ENCODE peak calls at places on chromosome 11, in ten cellular contexts. M is testis, D is hepatocyte, B is pancreas, P is MM.1S, Y is lower lobe of right lung, A is mesothelial cell of epicardium, G is breast epithelium, N is left lung, H is AG10803. V is an unnamed sample.

GRCh38 chr11:66706989-66707388 is 22.0 kb downstream of the SPTBN2 start:
- DNase-seq in M (no peak), D (no peak), B (no peak), P (no peak), Y (no peak), A (no peak), G (no peak), N (peak), H (no peak), V (no peak)

GRCh38 chr11:122690801-122691649 is 35.5 kb downstream of the UBASH3B start:
- DNase-seq in M (no peak), D (no peak), B (no peak), P (no peak), Y (no peak), A (no peak), G (no peak), N (no peak), H (peak), V (no peak)

GRCh38 chr11:117685566-117685965 is 111.5 kb downstream of the DSCAML1 start:
- DNase-seq in M (no peak), D (no peak), B (no peak), P (no peak), Y (no peak), A (no peak), G (no peak), N (no peak), H (no peak), V (no peak)

GRCh38 chr11:65719887-65720236 is 736 bp downstream of the RNASEH2C start:
- DNase-seq in M (no peak), D (peak), B (no peak), P (peak), Y (peak), A (no peak), G (no peak), N (no peak), H (peak), V (peak)

GRCh38 chr11:119207300-119207570 is 1.1 kb downstream of the CBL start:
- DNase-seq in M (no peak), D (peak), B (no peak), P (peak), Y (no peak), A (no peak), G (no peak), N (no peak), H (peak), V (no peak)

GRCh38 chr11:17552392-17553248 is 5.6 kb downstream of the OTOG start:
- DNase-seq in M (no peak), D (no peak), B (no peak), P (no peak), Y (no peak), A (no peak), G (no peak), N (no peak), H (peak), V (no peak)

GRCh38 chr11:78062671-78063070 is 990 bp upstream of the THRSP start:
- DNase-seq in M (no peak), D (no peak), B (no peak), P (no peak), Y (no peak), A (no peak), G (no peak), N (no peak), H (no peak), V (no peak)

GRCh38 chr11:100557830-100558611 is 129.1 kb upstream of the ARHGAP42 start:
- DNase-seq in M (no peak), D (no peak), B (no peak), P (no peak), Y (no peak), A (no peak), G (no peak), N (no peak), H (peak), V (peak)

GRCh38 chr11:86447763-86448480 is 73.2 kb downstream of the CCDC81 start:
- DNase-seq in M (no peak), D (no peak), B (no peak), P (no peak), Y (no peak), A (no peak), G (no peak), N (no peak), H (no peak), V (no peak)

GRCh38 chr11:62574363-62575057 is 819 bp upstream of the EEF1G start:
- DNase-seq in M (peak), D (peak), B (peak), P (peak), Y (no peak), A (peak), G (peak), N (peak), H (no peak), V (no peak)

GRCh38 chr11:10728154-10728553 is 22.9 kb upstream of the CTR9 start:
- DNase-seq in M (no peak), D (no peak), B (no peak), P (no peak), Y (no peak), A (no peak), G (no peak), N (no peak), H (no peak), V (no peak)

GRCh38 chr11:120097721-120098385 is 40.1 kb downstream of the TRIM29 start:
- DNase-seq in M (no peak), D (no peak), B (no peak), P (no peak), Y (no peak), A (no peak), G (no peak), N (no peak), H (no peak), V (no peak)

GRCh38 chr11:119739021-119739703 is 10.2 kb upstream of the NECTIN1 start:
- DNase-seq in M (no peak), D (peak), B (no peak), P (no peak), Y (no peak), A (no peak), G (no peak), N (no peak), H (no peak), V (no peak)

GRCh38 chr11:12182650-12183511 is 72.5 kb downstream of the MICAL2 start:
- DNase-seq in M (peak), D (peak), B (no peak), P (no peak), Y (no peak), A (no peak), G (no peak), N (no peak), H (peak), V (peak)

GRCh38 chr11:131815631-131816030 is 445.2 kb downstream of the NTM start:
- DNase-seq in M (no peak), D (peak), B (no peak), P (no peak), Y (no peak), A (no peak), G (no peak), N (no peak), H (no peak), V (no peak)

GRCh38 chr11:120169981-120170698 is 32.2 kb upstream of the TRIM29 start:
- DNase-seq in M (no peak), D (no peak), B (no peak), P (no peak), Y (no peak), A (no peak), G (no peak), N (no peak), H (no peak), V (no peak)

GRCh38 chr11:22458141-22458540 is 120.0 kb downstream of the SLC17A6 start:
- DNase-seq in M (no peak), D (no peak), B (no peak), P (no peak), Y (no peak), A (no peak), G (no peak), N (no peak), H (no peak), V (no peak)

GRCh38 chr11:2777396-2777795 is 77.6 kb upstream of the KCNQ1OT1 start:
- DNase-seq in M (peak), D (peak), B (peak), P (no peak), Y (peak), A (no peak), G (peak), N (peak), H (peak), V (peak)

GRCh38 chr11:112129656-112130055 is 34.2 kb downstream of the IL18 start:
- DNase-seq in M (peak), D (no peak), B (peak), P (no peak), Y (no peak), A (no peak), G (no peak), N (no peak), H (no peak), V (no peak)

GRCh38 chr11:108923413-108923812 is 258.5 kb downstream of the DDX10 start:
- DNase-seq in M (no peak), D (no peak), B (no peak), P (no peak), Y (no peak), A (no peak), G (no peak), N (no peak), H (no peak), V (no peak)

GRCh38 chr11:79374707-79375106 is 66.1 kb downstream of the TENM4 start:
- DNase-seq in M (no peak), D (no peak), B (no peak), P (no peak), Y (no peak), A (no peak), G (no peak), N (no peak), H (no peak), V (no peak)

GRCh38 chr11:33068611-33069340 is 29.4 kb downstream of the TCP11L1 start:
- DNase-seq in M (no peak), D (no peak), B (no peak), P (no peak), Y (no peak), A (no peak), G (no peak), N (no peak), H (no peak), V (no peak)

GRCh38 chr11:33063326-33063775 is 24.0 kb downstream of the TCP11L1 start:
- DNase-seq in M (no peak), D (no peak), B (no peak), P (no peak), Y (no peak), A (no peak), G (no peak), N (no peak), H (peak), V (no peak)

GRCh38 chr11:33067294-33067693 is 27.9 kb downstream of the TCP11L1 start:
- DNase-seq in M (no peak), D (no peak), B (no peak), P (no peak), Y (no peak), A (no peak), G (no peak), N (no peak), H (no peak), V (no peak)

GRCh38 chr11:33064033-33064825 is 24.9 kb downstream of the TCP11L1 start:
- DNase-seq in M (no peak), D (no peak), B (no peak), P (no peak), Y (no peak), A (no peak), G (no peak), N (no peak), H (no peak), V (no peak)

DNA sequence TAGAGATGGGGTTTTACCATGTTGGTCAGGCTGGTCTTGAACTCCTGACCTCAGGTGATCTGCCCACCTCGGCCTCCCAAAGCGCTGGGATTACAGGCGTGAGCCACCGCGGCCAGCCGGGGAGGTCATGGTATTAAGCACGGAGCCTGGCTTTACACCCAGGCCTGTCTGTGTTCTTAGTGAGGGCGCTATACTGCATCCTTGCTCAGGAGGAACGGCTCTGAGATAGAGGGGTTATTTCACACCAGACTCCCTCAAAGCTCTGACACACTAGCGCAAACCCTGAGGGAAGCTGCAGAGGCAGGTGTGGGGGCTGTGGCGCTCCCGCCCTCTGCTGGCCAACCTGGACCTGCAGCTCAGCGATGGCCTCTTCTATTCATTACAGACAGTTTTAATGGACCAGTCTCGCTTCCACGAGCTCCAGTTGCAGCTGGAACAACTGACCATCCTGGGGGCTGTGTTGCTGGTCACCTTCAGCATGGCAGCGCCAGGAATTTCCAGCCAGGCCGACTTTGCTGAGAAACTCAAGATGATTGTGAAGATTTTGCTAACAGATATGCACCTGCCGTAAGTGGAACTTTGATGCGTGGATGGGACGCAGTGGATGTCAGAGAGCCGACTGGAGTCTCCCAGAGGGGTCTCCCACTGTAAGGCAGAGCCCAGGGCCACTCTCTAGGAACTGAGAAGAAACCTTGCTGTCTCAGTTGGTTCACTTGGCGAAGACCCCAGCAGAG is 26.2 kb downstream of the TCP11L1 start:
- DNase-seq in M (peak), D (peak), B (peak), P (peak), Y (peak), A (peak), G (peak), N (peak), H (peak), V (peak)
- TF ChIP-seq CTCF in M (peak), D (peak), B (peak), P (peak), Y (peak), A (peak), G (peak), N (peak), H (peak), V (peak)

DNA sequence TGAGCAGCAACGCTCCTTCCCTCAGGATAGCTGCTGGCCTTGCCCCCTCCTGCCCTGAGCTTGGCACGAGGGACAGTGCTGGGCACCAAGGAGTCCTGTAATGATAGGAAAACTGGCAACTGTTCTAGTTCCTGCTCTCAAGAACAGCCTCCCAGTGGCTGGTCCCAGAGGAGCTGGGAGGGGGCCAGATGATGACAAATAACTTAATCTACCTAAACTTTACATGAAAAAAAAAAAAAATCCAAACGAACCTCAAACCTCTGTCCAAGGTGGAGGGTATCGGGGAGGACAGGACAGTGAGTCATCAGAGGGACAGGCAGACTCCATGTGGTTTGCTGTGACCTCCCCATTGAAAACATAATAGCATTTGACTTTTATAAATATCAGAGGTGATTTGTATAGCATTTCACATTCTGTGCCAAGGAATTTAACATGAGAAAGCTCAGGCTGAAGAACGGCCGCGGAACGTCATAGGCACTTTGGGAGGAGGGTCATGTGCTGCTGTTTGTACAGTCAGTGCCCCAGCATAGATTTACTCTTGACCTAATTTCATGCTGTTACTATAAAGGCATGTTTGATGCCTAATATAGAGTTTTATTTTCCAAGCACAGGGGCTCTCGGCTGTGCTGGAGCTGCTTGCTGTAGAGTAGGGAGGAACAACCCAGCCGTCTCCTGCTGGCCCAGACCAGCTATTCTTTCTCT is 98.2 kb upstream of the NNMT start:
- DNase-seq in M (peak), D (peak), B (peak), P (no peak), Y (peak), A (no peak), G (peak), N (no peak), H (peak), V (peak)
- TF ChIP-seq CTCF in M (no peak), D (no peak), B (no peak), P (no peak), Y (no peak), A (no peak), G (no peak), N (no peak), H (no peak), V (no peak)

GRCh38 chr11:4551346-4551979 is 6.5 kb downstream of the OR52M1 start:
- DNase-seq in M (no peak), D (no peak), B (no peak), P (no peak), Y (no peak), A (no peak), G (no peak), N (no peak), H (no peak), V (peak)
- TF ChIP-seq CTCF in M (no peak), D (peak), B (no peak), P (peak), Y (peak), A (no peak), G (no peak), N (no peak), H (peak), V (peak)

GRCh38 chr11:61497473-61497872 is 11.1 kb upstream of the LRRC10B start:
- DNase-seq in M (no peak), D (no peak), B (no peak), P (no peak), Y (no peak), A (no peak), G (no peak), N (no peak), H (no peak), V (no peak)
- TF ChIP-seq CTCF in M (no peak), D (no peak), B (no peak), P (no peak), Y (no peak), A (no peak), G (no peak), N (no peak), H (no peak), V (no peak)

DNA sequence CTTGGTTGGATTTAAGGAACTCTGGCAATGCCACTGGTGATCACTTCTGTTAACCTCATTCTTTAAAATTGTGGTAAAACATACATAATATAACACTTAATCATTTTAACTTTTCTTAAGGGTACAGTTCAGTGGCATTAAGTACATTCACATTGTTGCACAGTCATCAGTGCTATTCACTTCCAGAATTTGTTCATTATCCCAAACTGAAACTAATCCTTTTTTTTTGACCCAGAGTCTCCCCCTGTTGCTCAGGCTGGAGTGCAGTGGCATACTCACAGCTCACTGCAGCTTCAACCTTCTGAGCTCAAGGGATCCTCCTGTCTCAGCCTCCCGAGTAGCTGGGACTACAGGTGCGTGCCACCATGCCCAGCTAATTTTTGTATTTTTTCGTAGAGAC is 10.6 kb downstream of the ELF5 start:
- DNase-seq in M (no peak), D (no peak), B (no peak), P (no peak), Y (no peak), A (no peak), G (no peak), N (no peak), H (no peak), V (no peak)
- TF ChIP-seq CTCF in M (no peak), D (no peak), B (no peak), P (no peak), Y (no peak), A (no peak), G (no peak), N (no peak), H (peak), V (no peak)

GRCh38 chr11:45043755-45044475 is 93.2 kb upstream of the TP53I11 start:
- DNase-seq in M (no peak), D (no peak), B (no peak), P (no peak), Y (no peak), A (no peak), G (no peak), N (no peak), H (no peak), V (no peak)

GRCh38 chr11:45048313-45048841 is 97.7 kb upstream of the TP53I11 start:
- DNase-seq in M (no peak), D (no peak), B (no peak), P (no peak), Y (no peak), A (no peak), G (no peak), N (no peak), H (no peak), V (no peak)

GRCh38 chr11:45042560-45042959 is 91.9 kb upstream of the TP53I11 start:
- DNase-seq in M (no peak), D (no peak), B (no peak), P (no peak), Y (no peak), A (no peak), G (peak), N (no peak), H (peak), V (peak)

GRCh38 chr11:45048870-45049825 is 97.3 kb upstream of the PRDM11 start:
- DNase-seq in M (peak), D (peak), B (no peak), P (no peak), Y (no peak), A (no peak), G (no peak), N (no peak), H (no peak), V (no peak)

GRCh38 chr11:45045692-45046471 is 95.2 kb upstream of the TP53I11 start:
- DNase-seq in M (peak), D (peak), B (peak), P (no peak), Y (peak), A (no peak), G (peak), N (peak), H (peak), V (peak)
- TF ChIP-seq CTCF in M (no peak), D (no peak), B (no peak), P (no peak), Y (peak), A (no peak), G (no peak), N (no peak), H (no peak), V (no peak)

DNA sequence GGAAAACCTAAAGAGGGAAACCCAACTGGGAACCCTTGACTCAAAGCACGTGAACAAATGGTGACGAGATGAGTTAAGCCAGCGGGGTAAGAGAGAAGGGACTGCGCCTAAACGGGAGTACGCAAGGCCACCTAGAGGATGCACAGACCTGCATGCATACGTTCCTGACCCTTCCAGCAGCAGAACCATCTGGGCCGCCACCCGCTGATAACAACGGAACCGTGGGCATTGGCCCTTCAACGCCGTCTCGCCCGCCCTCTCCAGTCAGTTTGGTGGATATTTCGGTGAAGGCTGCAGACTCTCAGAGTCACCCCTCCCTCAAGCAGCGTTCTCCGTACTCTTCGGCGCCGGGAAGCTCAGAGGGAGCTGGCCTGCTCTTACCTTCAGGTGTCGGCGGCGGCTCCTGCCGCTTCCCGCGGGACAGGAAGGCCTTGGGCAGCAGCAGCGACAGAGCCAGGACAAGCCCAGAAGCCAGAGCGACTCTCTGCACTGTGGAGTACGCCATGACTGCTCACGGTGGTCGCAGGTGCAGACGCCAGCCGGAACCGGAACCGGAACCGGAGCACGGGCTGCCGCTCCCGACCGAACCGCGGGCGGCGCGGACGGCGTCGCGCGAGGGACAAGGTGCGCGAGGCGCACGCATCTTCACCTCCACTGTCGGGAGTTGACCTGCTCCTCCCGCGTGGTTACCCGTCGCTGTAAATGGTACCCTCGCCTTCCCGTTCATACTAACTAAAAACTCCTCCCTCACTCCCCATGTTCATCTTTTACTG is at the start of gene RIC3:
- DNase-seq in M (peak), D (peak), B (peak), P (no peak), Y (peak), A (no peak), G (no peak), N (peak), H (no peak), V (no peak)
- TF ChIP-seq CTCF in M (no peak), D (no peak), B (no peak), P (peak), Y (no peak), A (no peak), G (no peak), N (no peak), H (no peak), V (no peak)

GRCh38 chr11:113553905-113554304 is 78.7 kb upstream of the DRD2 start:
- DNase-seq in M (no peak), D (no peak), B (no peak), P (no peak), Y (no peak), A (no peak), G (no peak), N (no peak), H (no peak), V (no peak)
- TF ChIP-seq CTCF in M (no peak), D (peak), B (no peak), P (no peak), Y (no peak), A (no peak), G (no peak), N (no peak), H (no peak), V (no peak)

GRCh38 chr11:84261707-84262106 is 975.5 kb upstream of the CCDC90B start:
- DNase-seq in M (peak), D (peak), B (no peak), P (no peak), Y (no peak), A (no peak), G (no peak), N (no peak), H (no peak), V (no peak)
- TF ChIP-seq CTCF in M (no peak), D (peak), B (no peak), P (peak), Y (peak), A (no peak), G (no peak), N (peak), H (no peak), V (no peak)